ENCODE peak calls at places on chromosomes 11 and 22, in nine cellular contexts. K is heart left ventricle; G is pulmonary artery endothelial cell; I is GM23338; Q is caudate nucleus; M is esophagus squamous epithelium; J is fibroblast of pulmonary artery; C is activated naive CD4-positive, alpha-beta T cell treated with Interleukin-2 at 50 U/mL for 16 hours; T is lower leg skin. N is an unnamed sample.

GRCh38 chr22:27911329-27911728 is 7.7 kb downstream of the PITPNB start:
- DNase-seq in T (no peak), K (no peak), J (peak; percentile 48), C (no peak), Q (no peak), I (no peak), M (no peak), G (no peak), N (no peak)

GRCh38 chr11:100914415-100914814 is 215.2 kb downstream of the PGR start:
- DNase-seq in I (peak; percentile 45), T (no peak), M (no peak), K (no peak), G (no peak), C (no peak), Q (no peak), J (no peak), N (no peak)

GRCh38 chr11:3090096-3090901 is 33.1 kb upstream of the CARS1 start:
- DNase-seq in C (no peak), T (no peak), I (no peak), J (no peak), Q (no peak), G (no peak), K (no peak), M (no peak), N (peak; percentile 23)

GRCh38 chr22:19796169-19796568 is 35.6 kb downstream of the TBX1 start:
- DNase-seq in C (no peak), J (no peak), T (no peak), K (no peak), G (no peak), I (no peak), Q (no peak), M (no peak), N (no peak)

GRCh38 chr11:36372101-36372767 is 76.1 kb downstream of the PRR5L start:
- DNase-seq in C (no peak), J (peak; percentile 97), T (no peak), K (no peak), G (no peak), M (no peak), I (no peak), Q (no peak), N (no peak)

GRCh38 chr22:37544955-37545702 is 15.2 kb upstream of the CDC42EP1 start:
- DNase-seq in J (peak; percentile 79), M (no peak), C (peak; percentile 59), Q (no peak), T (no peak), G (no peak), I (peak; percentile 94), K (peak; percentile 75), N (peak; percentile 83)

GRCh38 chr11:93236741-93237675 is 39.2 kb upstream of the SLC36A4 start:
- DNase-seq in T (no peak), M (no peak), I (peak; percentile 80), G (no peak), K (no peak), J (peak; percentile 57), C (no peak), Q (no peak), N (peak; percentile 56)

GRCh38 chr11:133269272-133269671 is 263.0 kb downstream of the OPCML start:
- DNase-seq in I (no peak), M (no peak), J (no peak), G (no peak), T (no peak), Q (no peak), C (no peak), K (no peak), N (no peak)

GRCh38 chr11:16604784-16605439 is 133.5 kb upstream of the C11orf58 start:
- DNase-seq in G (no peak), C (no peak), K (peak; percentile 80), I (peak; percentile 53), Q (no peak), T (no peak), J (peak; percentile 37), M (no peak), N (peak; percentile 46)

GRCh38 chr22:49788492-49788891 is 39.2 kb downstream of the BRD1 start:
- DNase-seq in T (peak; percentile 67), J (peak; percentile 37), G (no peak), K (peak; percentile 87), C (no peak), M (no peak), I (no peak), Q (no peak), N (peak; percentile 83)

GRCh38 chr22:27345681-27346080 is 455.9 kb downstream of the MN1 start:
- DNase-seq in T (no peak), Q (no peak), I (no peak), J (no peak), G (no peak), M (no peak), C (no peak), K (no peak), N (no peak)

GRCh38 chr11:61041755-61042518 is 60.4 kb upstream of the CD5 start:
- DNase-seq in Q (peak; percentile 59), I (peak; percentile 66), T (no peak), G (no peak), J (peak; percentile 32), K (no peak), C (peak; percentile 79), M (no peak), N (no peak)

GRCh38 chr22:35567794-35568193 is 27.2 kb downstream of the RASD2 start:
- DNase-seq in G (no peak), K (peak; percentile 83), J (no peak), I (no peak), Q (no peak), C (no peak), M (no peak), T (no peak), N (no peak)

GRCh38 chr11:91446267-91446666 is 778.4 kb upstream of the FAT3 start:
- DNase-seq in I (no peak), C (no peak), J (no peak), G (no peak), M (no peak), Q (no peak), T (no peak), K (no peak), N (no peak)

GRCh38 chr22:44930016-44930710 is 79.6 kb downstream of the PHF21B start:
- DNase-seq in J (no peak), C (no peak), G (no peak), I (no peak), Q (no peak), K (no peak), M (no peak), T (no peak), N (no peak)

GRCh38 chr22:31637938-31638618 is 23.9 kb downstream of the PISD start:
- DNase-seq in M (no peak), C (no peak), G (no peak), I (no peak), T (no peak), J (peak; percentile 49), Q (no peak), K (peak; percentile 62), N (no peak)

GRCh38 chr11:119195680-119196079 is 10.4 kb downstream of the NHERF4 start:
- DNase-seq in G (no peak), I (peak; percentile 96), T (no peak), J (peak; percentile 69), K (no peak), M (no peak), Q (no peak), C (no peak), N (peak; percentile 72)

GRCh38 chr22:44080936-44081853 is 57.1 kb downstream of the PARVB start:
- DNase-seq in K (peak; percentile 81), Q (peak; percentile 17), T (peak; percentile 62), G (peak; percentile 26), I (peak; percentile 90), C (peak; percentile 70), M (no peak), J (peak; percentile 80), N (peak; percentile 73)